ENCODE peak calls at places on chromosomes 4 and X, in four cellular contexts. N is adrenal gland, U is heart right ventricle, T is heart left ventricle. S is an unnamed sample.
A peak's percentile ranks its signal among the peaks of the same experiment; 100 is the strongest.

GRCh38 chrX:65596270-65596669 is 61.7 kb upstream of the LAS1L start:
- DNase-seq in T (no peak), N (no peak), U (no peak), S (peak; percentile 40)

GRCh38 chr4:158161561-158162354 is 11.1 kb downstream of the GASK1B start:
- DNase-seq in T (no peak), U (no peak), N (peak; percentile 73), S (peak; percentile 33)

GRCh38 chr4:93751410-93751809 is 77.1 kb upstream of the ATOH1 start:
- DNase-seq in N (no peak), T (no peak), U (no peak), S (no peak)

GRCh38 chrX:115642895-115643530 is 82.0 kb downstream of the PLS3 start:
- DNase-seq in T (no peak), U (no peak), N (peak; percentile 35), S (peak; percentile 33)

GRCh38 chr4:149311076-149311475 is 504.6 kb downstream of the IQCM start:
- DNase-seq in U (no peak), N (no peak), T (no peak), S (no peak)

GRCh38 chrX:131764224-131764623 is 220.3 kb downstream of the OR13H1 start:
- DNase-seq in T (no peak), N (no peak), U (no peak), S (no peak)

GRCh38 chrX:97126020-97126419 is 242.3 kb downstream of the RPA4 start:
- DNase-seq in N (no peak), U (no peak), T (no peak), S (no peak)

GRCh38 chrX:17590892-17591740 is 146.2 kb upstream of the SCML1 start:
- DNase-seq in U (peak; percentile 27), N (peak; percentile 72), T (peak; percentile 60), S (peak; percentile 65)

GRCh38 chr4:15244354-15244753 is 183.5 kb upstream of the C1QTNF7 start:
- DNase-seq in N (peak; percentile 17), T (no peak), U (no peak), S (no peak)

GRCh38 chr4:89539374-89539773 is 231.8 kb upstream of the GPRIN3 start:
- DNase-seq in T (no peak), N (peak; percentile 77), U (no peak), S (no peak)

GRCh38 chrX:48278958-48279357 is 23.8 kb downstream of the SSX1 start:
- DNase-seq in N (no peak), T (no peak), U (peak; percentile 6), S (peak; percentile 20)

GRCh38 chr4:83328486-83328885 is 6.2 kb downstream of the HPSE start:
- DNase-seq in U (no peak), N (no peak), T (no peak), S (no peak)

GRCh38 chr4:6749340-6750171 is 33.0 kb upstream of the KIAA0232 start:
- DNase-seq in N (peak; percentile 49), U (peak; percentile 59), T (peak; percentile 73), S (peak; percentile 40)

GRCh38 chrX:72716766-72717165 is 2.7 kb upstream of the PHKA1 start:
- DNase-seq in T (no peak), U (no peak), N (no peak), S (no peak)

GRCh38 chrX:78331708-78332107 is 4.3 kb upstream of the CYSLTR1 start:
- DNase-seq in U (no peak), T (no peak), N (no peak), S (no peak)

GRCh38 chrX:79482686-79483085 is 115.6 kb upstream of the ITM2A start:
- DNase-seq in T (no peak), U (no peak), N (no peak), S (no peak)

GRCh38 chr4:48640225-48640624 is 139.9 kb downstream of the FRYL start:
- DNase-seq in N (no peak), U (no peak), T (no peak), S (no peak)

GRCh38 chrX:64394059-64394873 is 986 bp downstream of the MTMR8 start:
- DNase-seq in U (no peak), T (no peak), N (no peak), S (no peak)

GRCh38 chr4:6225469-6225868 is 25.1 kb upstream of the JAKMIP1 start:
- DNase-seq in N (no peak), T (no peak), U (no peak), S (no peak)

GRCh38 chr4:156779046-156779445 is 192.6 kb downstream of the PDGFC start:
- DNase-seq in T (no peak), U (no peak), N (no peak), S (peak; percentile 38)

GRCh38 chr4:2231082-2231481 is 10.8 kb downstream of the HAUS3 start:
- DNase-seq in U (no peak), T (no peak), N (no peak), S (no peak)

GRCh38 chr4:16018841-16019240 is 55.9 kb upstream of the FGFBP2 start:
- DNase-seq in U (no peak), N (no peak), T (no peak), S (no peak)

GRCh38 chrX:48558270-48558669 is 16.0 kb upstream of the RBM3 start:
- DNase-seq in U (no peak), T (no peak), N (peak; percentile 37), S (no peak)

GRCh38 chrX:106726485-106727437 is at the start of gene RNF128:
- DNase-seq in U (peak; percentile 15), T (no peak), N (peak; percentile 76), S (no peak)

GRCh38 chr4:9800878-9801277 is 19.4 kb downstream of the DRD5 start:
- DNase-seq in T (no peak), U (no peak), N (no peak), S (no peak)

GRCh38 chrX:152945021-152945979 is 47.4 kb downstream of the ZNF185 start:
- DNase-seq in U (no peak), N (peak; percentile 2), T (no peak), S (no peak)

GRCh38 chr4:112083587-112084347 is 61.5 kb upstream of the FAM241A start:
- DNase-seq in N (no peak), U (no peak), T (no peak), S (no peak)
- H3K4me3 ChIP-seq in N (no peak overlapping the region), U (no peak overlapping the region), T (no peak overlapping the region), S (no peak overlapping the region)

GRCh38 chrX:2501246-2502102 is 698 bp upstream of the DHRSX start:
- DNase-seq in U (no peak), T (no peak), N (no peak), S (no peak)
- H3K4me3 ChIP-seq in U (peak overlapping the region; percentile 86), T (no peak overlapping the region), N (no peak overlapping the region), S (peak overlapping the region; percentile 77)

GRCh38 chr4:42398448-42399355 is 1.4 kb downstream of the SHISA3 start:
- DNase-seq in U (no peak), N (no peak), T (no peak), S (no peak)

GRCh38 chr4:42396361-42397255 is 680 bp upstream of the SHISA3 start:
- DNase-seq in T (no peak), U (no peak), N (peak; percentile 9), S (no peak)

GRCh38 chr4:42397635-42398447 is 553 bp downstream of the SHISA3 start:
- DNase-seq in N (peak; percentile 19), T (peak; percentile 62), U (peak; percentile 38), S (no peak)

GRCh38 chr4:42395595-42395994 is 1.7 kb upstream of the SHISA3 start:
- DNase-seq in N (no peak), U (no peak), T (no peak), S (no peak)

GRCh38 chr4:42397256-42397634 is at the start of gene SHISA3:
- DNase-seq in U (peak; percentile 37), N (peak; percentile 13), T (peak; percentile 66), S (no peak)
- H3K4me3 ChIP-seq in U (peak within 1 kb of the TSS; percentile 57), N (no peak within 1 kb of the TSS), T (peak within 1 kb of the TSS; percentile 46), S (peak within 1 kb of the TSS; percentile 21)

DNA sequence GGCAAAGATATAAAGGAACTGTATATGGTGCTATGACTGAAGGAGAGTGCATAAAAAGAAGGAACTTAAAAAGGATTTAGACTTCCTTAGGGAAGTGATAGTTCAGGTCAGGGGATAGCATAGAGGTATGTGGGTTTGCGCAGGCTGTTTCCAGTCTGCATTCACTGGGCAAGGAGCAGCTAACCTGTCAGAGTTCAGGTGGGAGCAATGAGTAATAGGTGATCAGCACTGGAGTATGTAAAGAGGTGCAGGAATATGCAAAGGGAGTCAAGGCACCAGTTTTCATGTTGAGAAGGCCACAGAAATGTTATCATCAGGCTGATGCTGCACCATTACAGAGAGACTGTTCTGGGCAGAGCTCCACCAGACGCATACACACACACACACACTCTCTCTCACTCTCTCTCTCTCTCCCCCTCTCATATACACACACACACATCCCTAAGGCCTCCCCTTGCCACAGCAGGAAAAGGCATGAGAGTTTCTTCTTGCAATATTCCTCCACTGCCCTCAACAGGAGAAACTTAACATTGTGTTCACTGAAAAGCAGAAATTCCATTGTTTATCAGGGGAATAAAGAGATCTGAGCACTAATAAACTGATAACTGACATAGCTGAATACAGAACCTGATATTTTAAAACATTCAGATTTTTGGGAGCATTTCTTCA is 256.4 kb upstream of the GRID2 start:
- DNase-seq in U (no peak), N (no peak), T (no peak), S (no peak)
- H3K4me3 ChIP-seq in U (no peak overlapping the region), N (no peak overlapping the region), T (no peak overlapping the region), S (no peak overlapping the region)

GRCh38 chrX:57741107-57741506 is 61.0 kb upstream of the NLRP2B start:
- DNase-seq in N (no peak), T (no peak), U (no peak), S (no peak)
- H3K4me3 ChIP-seq in N (no peak overlapping the region), T (no peak overlapping the region), U (no peak overlapping the region), S (no peak overlapping the region)

GRCh38 chr4:25158817-25159216 is 1.4 kb downstream of the SEPSECS start:
- DNase-seq in N (no peak), T (no peak), U (no peak), S (no peak)
- H3K4me3 ChIP-seq in N (no peak overlapping the region), T (no peak overlapping the region), U (no peak overlapping the region), S (no peak overlapping the region)

DNA sequence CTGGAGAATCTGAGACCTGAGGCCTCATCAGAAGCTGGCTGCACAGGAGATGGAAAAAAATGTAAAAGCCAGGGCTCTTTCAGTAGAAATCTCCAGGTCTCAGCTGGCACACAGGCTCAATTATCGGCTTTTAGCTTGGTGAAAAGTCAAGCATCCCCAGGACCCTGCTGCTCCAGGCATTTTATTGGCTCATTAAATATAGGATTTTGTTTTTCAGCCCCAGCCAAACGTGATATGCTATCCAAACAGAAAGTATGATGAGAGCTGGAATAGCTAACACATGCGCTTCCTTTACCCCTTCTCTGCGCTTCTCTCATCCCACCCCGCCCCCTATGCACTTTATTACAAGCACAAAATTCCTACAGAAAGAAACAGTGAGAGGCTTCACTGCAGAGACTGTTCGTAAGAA is 130.3 kb downstream of the PPA2 start:
- DNase-seq in N (no peak), U (no peak), T (no peak), S (no peak)
- H3K4me3 ChIP-seq in N (no peak overlapping the region), U (no peak overlapping the region), T (no peak overlapping the region), S (no peak overlapping the region)

DNA sequence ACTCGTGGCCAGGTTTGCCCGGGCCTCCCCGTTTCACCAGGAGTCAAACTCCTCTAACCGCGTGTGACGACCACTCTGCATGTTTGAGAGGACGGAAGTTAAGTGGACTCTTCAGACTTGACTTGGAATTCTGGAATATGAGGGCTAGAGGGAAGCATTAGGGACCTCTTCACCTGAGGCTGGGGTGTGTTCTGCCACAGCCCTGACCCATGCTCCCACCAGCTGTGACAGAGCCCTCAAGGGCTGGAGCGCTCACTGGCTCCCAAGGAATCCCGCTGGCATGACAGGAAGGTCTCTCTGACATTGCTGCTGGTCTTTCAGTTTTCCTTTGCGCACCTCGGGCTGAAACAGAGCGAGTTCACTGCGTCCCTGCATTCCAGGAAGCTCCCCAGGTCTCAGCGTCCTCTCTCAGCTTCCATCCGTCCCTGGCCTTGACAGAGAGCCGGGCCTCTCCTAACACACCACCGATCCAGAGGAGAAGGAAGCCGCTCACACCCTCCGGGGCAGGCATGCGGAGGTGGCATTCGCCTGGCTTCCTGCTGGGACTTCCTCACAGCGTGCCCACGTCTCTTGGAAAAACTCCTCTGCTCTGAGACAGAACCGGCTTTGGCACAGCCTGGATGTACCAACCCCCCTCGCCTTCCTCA is 3.4 kb downstream of the CTAG2 start:
- DNase-seq in U (no peak), N (no peak), T (no peak), S (no peak)
- H3K4me3 ChIP-seq in U (no peak overlapping the region), N (no peak overlapping the region), T (no peak overlapping the region), S (no peak overlapping the region)

S was measured in uterus.